ENCODE peak calls at places on chromosome 1, in four cellular contexts. One of them, this sample, is unnamed.

GRCh38 chr1:8133657-8134430 is 107.7 kb upstream of the ERRFI1 start:
- DNase-seq in sciatic nerve: peak; percentile 85
- DNase-seq in GM10248: no peak
- DNase-seq in DMS 273 treated with DMSO at 0.1 percent for 48 hours: no peak
- DNase-seq in this sample: peak; percentile 85

GRCh38 chr1:186974774-186975181 is 146.0 kb downstream of the PLA2G4A start:
- DNase-seq in sciatic nerve: no peak
- DNase-seq in GM10248: no peak
- DNase-seq in DMS 273 treated with DMSO at 0.1 percent for 48 hours: no peak
- DNase-seq in this sample: no peak

GRCh38 chr1:154791292-154792278 is 78.5 kb downstream of the KCNN3 start:
- DNase-seq in sciatic nerve: no peak
- DNase-seq in GM10248: peak; percentile 88
- DNase-seq in DMS 273 treated with DMSO at 0.1 percent for 48 hours: no peak
- DNase-seq in this sample: no peak

GRCh38 chr1:218931331-218931730 is 242.3 kb upstream of the LYPLAL1 start:
- DNase-seq in sciatic nerve: no peak
- DNase-seq in GM10248: no peak
- DNase-seq in DMS 273 treated with DMSO at 0.1 percent for 48 hours: no peak
- DNase-seq in this sample: no peak

GRCh38 chr1:32998009-32998555 is 33.5 kb upstream of the RNF19B start:
- DNase-seq in sciatic nerve: no peak
- DNase-seq in GM10248: no peak
- DNase-seq in DMS 273 treated with DMSO at 0.1 percent for 48 hours: peak; percentile 37
- DNase-seq in this sample: peak; percentile 72

GRCh38 chr1:148372731-148373130 is 110.4 kb downstream of the PPIAL4G start:
- DNase-seq in sciatic nerve: no peak
- DNase-seq in GM10248: no peak
- DNase-seq in DMS 273 treated with DMSO at 0.1 percent for 48 hours: no peak
- DNase-seq in this sample: no peak

GRCh38 chr1:159015440-159015909 is 5.8 kb downstream of the IFI16 start:
- DNase-seq in sciatic nerve: peak; percentile 64
- DNase-seq in GM10248: peak; percentile 69
- DNase-seq in DMS 273 treated with DMSO at 0.1 percent for 48 hours: no peak
- DNase-seq in this sample: no peak

GRCh38 chr1:10679521-10680220 is 116.8 kb downstream of the CASZ1 start:
- DNase-seq in sciatic nerve: no peak
- DNase-seq in GM10248: no peak
- DNase-seq in DMS 273 treated with DMSO at 0.1 percent for 48 hours: peak; percentile 84
- DNase-seq in this sample: no peak

GRCh38 chr1:92480813-92481597 is 5.7 kb downstream of the GFI1 start:
- DNase-seq in sciatic nerve: no peak
- DNase-seq in GM10248: no peak
- DNase-seq in DMS 273 treated with DMSO at 0.1 percent for 48 hours: no peak
- DNase-seq in this sample: peak; percentile 80

GRCh38 chr1:91712981-91713841 is 172.7 kb downstream of the TGFBR3 start:
- DNase-seq in sciatic nerve: no peak
- DNase-seq in GM10248: peak; percentile 49
- DNase-seq in DMS 273 treated with DMSO at 0.1 percent for 48 hours: no peak
- DNase-seq in this sample: no peak

GRCh38 chr1:56435434-56436337 is 143.7 kb downstream of the PLPP3 start:
- DNase-seq in sciatic nerve: no peak
- DNase-seq in GM10248: no peak
- DNase-seq in DMS 273 treated with DMSO at 0.1 percent for 48 hours: no peak
- DNase-seq in this sample: no peak

GRCh38 chr1:61234582-61234909 is 152.2 kb downstream of the NFIA start:
- DNase-seq in sciatic nerve: no peak
- DNase-seq in GM10248: no peak
- DNase-seq in DMS 273 treated with DMSO at 0.1 percent for 48 hours: no peak
- DNase-seq in this sample: no peak

GRCh38 chr1:154998818-154999650 is 3.6 kb upstream of the ZBTB7B start:
- DNase-seq in sciatic nerve: peak; percentile 82
- DNase-seq in GM10248: peak; percentile 81
- DNase-seq in DMS 273 treated with DMSO at 0.1 percent for 48 hours: peak; percentile 27
- DNase-seq in this sample: peak; percentile 92

GRCh38 chr1:87712261-87712674 is 383.6 kb downstream of the LMO4 start:
- DNase-seq in sciatic nerve: no peak
- DNase-seq in GM10248: no peak
- DNase-seq in DMS 273 treated with DMSO at 0.1 percent for 48 hours: no peak
- DNase-seq in this sample: no peak

This sample was measured in posterior vena cava.